ENCODE peak calls at places on chromosomes 3 and 15, in ten cellular contexts. U is activated CD8-positive, alpha-beta T cell treated with anti-CD3 and anti-CD28 coated beads for 36 hours; N is psoas muscle; G is GM12864; C is nephron progenitor cell; D is AG04449; F is tibial artery; Q is dorsolateral prefrontal cortex; E is A549; S is spleen. J is an unnamed sample.

GRCh38 chr3:158777171-158777873 is 24.5 kb upstream of the MFSD1 start:
- DNase-seq in U (no peak), N (no peak), G (no peak), C (no peak), D (no peak), F (no peak), Q (no peak), E (no peak), S (no peak), J (no peak)

GRCh38 chr3:114650808-114651207 is 357.0 kb downstream of the TIGIT start:
- DNase-seq in U (no peak), N (no peak), G (no peak), C (no peak), D (no peak), F (no peak), Q (no peak), E (no peak), S (no peak), J (no peak)

GRCh38 chr15:66646308-66646707 is 55.7 kb upstream of the SMAD6 start:
- DNase-seq in U (no peak), N (no peak), G (no peak), C (no peak), D (no peak), F (no peak), Q (no peak), E (no peak), S (peak), J (no peak)

GRCh38 chr3:39146611-39147373 is 6.6 kb downstream of the CSRNP1 start:
- DNase-seq in U (peak), N (peak), G (no peak), C (peak), D (peak), F (peak), Q (peak), E (peak), S (peak), J (no peak)

GRCh38 chr3:183513046-183513706 is 42.3 kb downstream of the KLHL6 start:
- DNase-seq in U (peak), N (no peak), G (no peak), C (no peak), D (no peak), F (no peak), Q (no peak), E (no peak), S (no peak), J (no peak)

GRCh38 chr3:12812812-12813211 is 16.3 kb downstream of the CAND2 start:
- DNase-seq in U (no peak), N (no peak), G (no peak), C (no peak), D (no peak), F (no peak), Q (no peak), E (no peak), S (peak), J (no peak)

GRCh38 chr3:41598804-41599481 is 363.0 kb downstream of the ULK4 start:
- DNase-seq in U (no peak), N (no peak), G (no peak), C (no peak), D (no peak), F (no peak), Q (no peak), E (no peak), S (no peak), J (no peak)

GRCh38 chr3:190169877-190170276 is 49.2 kb upstream of the P3H2 start:
- DNase-seq in U (no peak), N (no peak), G (no peak), C (no peak), D (no peak), F (no peak), Q (no peak), E (no peak), S (no peak), J (no peak)

GRCh38 chr3:38153221-38153620 is 12.1 kb upstream of the OXSR1 start:
- DNase-seq in U (no peak), N (no peak), G (no peak), C (no peak), D (no peak), F (no peak), Q (no peak), E (no peak), S (no peak), J (no peak)

GRCh38 chr15:74857082-74857655 is 14.2 kb upstream of the ULK3 start:
- DNase-seq in U (no peak), N (no peak), G (peak), C (no peak), D (no peak), F (no peak), Q (no peak), E (no peak), S (no peak), J (no peak)

GRCh38 chr15:34732430-34732829 is 22.4 kb downstream of the GJD2 start:
- DNase-seq in U (no peak), N (no peak), G (no peak), C (no peak), D (no peak), F (no peak), Q (no peak), E (no peak), S (no peak), J (no peak)

GRCh38 chr3:109023656-109024254 is 70.1 kb upstream of the GUCA1C start:
- DNase-seq in U (peak), N (no peak), G (peak), C (peak), D (peak), F (no peak), Q (peak), E (peak), S (no peak), J (no peak)

GRCh38 chr3:84487296-84487695 is 471.5 kb upstream of the CADM2 start:
- DNase-seq in U (no peak), N (no peak), G (no peak), C (no peak), D (no peak), F (no peak), Q (no peak), E (no peak), S (no peak), J (no peak)

GRCh38 chr15:90001062-90001682 is at the start of gene ZNF710:
- DNase-seq in U (peak), N (peak), G (peak), C (peak), D (no peak), F (peak), Q (peak), E (peak), S (peak), J (no peak)

GRCh38 chr3:188037965-188038581 is 115.9 kb upstream of the LPP start:
- DNase-seq in U (no peak), N (no peak), G (no peak), C (no peak), D (no peak), F (no peak), Q (no peak), E (no peak), S (no peak), J (no peak)

GRCh38 chr3:152183473-152183872 is 85.3 kb upstream of the MBNL1 start:
- DNase-seq in U (peak), N (no peak), G (no peak), C (peak), D (no peak), F (no peak), Q (peak), E (no peak), S (no peak), J (peak)

GRCh38 chr3:136196064-136196400 is at the start of gene MSL2:
- DNase-seq in U (no peak), N (no peak), G (no peak), C (no peak), D (no peak), F (no peak), Q (no peak), E (no peak), S (no peak), J (no peak)

GRCh38 chr15:58269455-58270414 is 131.6 kb downstream of the AQP9 start:
- DNase-seq in U (peak), N (no peak), G (peak), C (peak), D (no peak), F (no peak), Q (no peak), E (peak), S (no peak), J (peak)

GRCh38 chr3:39096775-39097174 is 10.7 kb downstream of the GORASP1 start:
- DNase-seq in U (no peak), N (no peak), G (no peak), C (no peak), D (no peak), F (no peak), Q (no peak), E (no peak), S (no peak), J (no peak)

GRCh38 chr15:51284871-51285270 is 53.5 kb downstream of the CYP19A1 start:
- DNase-seq in U (no peak), N (no peak), G (no peak), C (no peak), D (no peak), F (no peak), Q (no peak), E (no peak), S (no peak), J (no peak)

GRCh38 chr15:58465866-58466517 is 34.2 kb downstream of the LIPC start:
- DNase-seq in U (no peak), N (no peak), G (no peak), C (no peak), D (no peak), F (no peak), Q (no peak), E (no peak), S (no peak), J (no peak)

GRCh38 chr3:87309601-87310000 is 33.2 kb upstream of the POU1F1 start:
- DNase-seq in U (no peak), N (no peak), G (no peak), C (no peak), D (no peak), F (no peak), Q (no peak), E (no peak), S (no peak), J (no peak)

GRCh38 chr3:87307805-87308204 is 31.4 kb upstream of the POU1F1 start:
- DNase-seq in U (no peak), N (no peak), G (no peak), C (no peak), D (no peak), F (no peak), Q (no peak), E (no peak), S (no peak), J (no peak)

GRCh38 chr3:87311309-87311708 is 34.9 kb upstream of the POU1F1 start:
- DNase-seq in U (no peak), N (no peak), G (no peak), C (no peak), D (no peak), F (no peak), Q (no peak), E (no peak), S (no peak), J (no peak)

DNA sequence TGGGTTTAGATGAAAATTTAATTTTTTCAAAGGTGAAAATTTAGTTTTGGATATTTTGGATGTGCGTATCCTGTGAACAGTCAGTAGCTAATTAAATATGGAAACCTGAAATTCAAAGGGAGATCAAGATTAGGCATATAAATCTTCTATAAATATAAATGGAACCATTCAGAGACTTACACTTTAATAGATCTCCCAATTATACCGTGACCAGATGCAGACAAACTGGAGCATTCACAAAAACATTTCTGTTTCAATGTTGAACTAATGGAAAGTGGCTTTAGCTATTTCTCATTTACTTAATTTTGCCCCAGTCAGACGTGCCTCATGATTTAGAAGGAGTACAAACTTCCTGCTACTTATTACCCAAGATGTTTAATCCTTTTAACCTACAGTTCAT is 29.1 kb upstream of the POU1F1 start:
- DNase-seq in U (no peak), N (no peak), G (no peak), C (no peak), D (no peak), F (no peak), Q (no peak), E (no peak), S (no peak), J (no peak)
- TF ChIP-seq CTCF in U (no peak), N (no peak), G (no peak), C (no peak), D (no peak), F (no peak), Q (no peak), E (no peak), S (no peak), J (no peak)

GRCh38 chr3:65412591-65412990 is 626.1 kb downstream of the MAGI1 start:
- DNase-seq in U (no peak), N (peak), G (no peak), C (peak), D (no peak), F (no peak), Q (peak), E (no peak), S (no peak), J (no peak)
- TF ChIP-seq CTCF in U (no peak), N (peak), G (no peak), C (peak), D (no peak), F (peak), Q (peak), E (no peak), S (no peak), J (peak)

DNA sequence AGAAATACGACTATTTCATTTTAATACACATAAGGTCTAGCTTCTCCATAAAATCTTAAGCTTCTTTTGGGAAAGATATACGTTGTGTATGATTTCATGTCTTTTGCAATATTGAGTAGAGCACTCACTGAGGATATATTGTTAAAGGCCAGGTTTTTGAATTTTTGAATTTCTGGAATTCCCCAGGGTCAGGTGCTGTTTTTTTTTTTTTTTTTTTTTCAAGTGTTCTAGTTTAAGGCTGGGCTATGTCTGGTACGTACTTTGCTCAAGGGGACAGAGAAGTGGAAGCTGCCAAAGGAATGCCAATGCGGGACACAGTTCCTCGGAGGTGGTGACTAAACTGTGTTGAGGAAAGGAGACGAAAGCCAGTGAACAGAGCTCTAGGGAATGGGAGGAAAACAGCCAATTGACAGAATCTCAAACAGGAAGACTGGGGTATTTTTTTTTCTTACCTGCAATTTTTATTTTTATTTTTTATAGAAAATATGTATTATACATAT is 510.5 kb upstream of the CBLB start:
- DNase-seq in U (no peak), N (no peak), G (no peak), C (no peak), D (no peak), F (no peak), Q (no peak), E (no peak), S (no peak), J (no peak)
- TF ChIP-seq CTCF in U (no peak), N (no peak), G (no peak), C (no peak), D (no peak), F (no peak), Q (no peak), E (no peak), S (no peak), J (no peak)

GRCh38 chr15:64092075-64092820 is 1.4 kb downstream of the CIAO2A start:
- DNase-seq in U (no peak), N (no peak), G (no peak), C (no peak), D (no peak), F (no peak), Q (no peak), E (no peak), S (no peak), J (no peak)
- TF ChIP-seq CTCF in U (peak), N (no peak), G (no peak), C (no peak), D (no peak), F (no peak), Q (no peak), E (peak), S (peak), J (no peak)

GRCh38 chr3:56133423-56133822 is 334.8 kb downstream of the ERC2 start:
- DNase-seq in U (no peak), N (no peak), G (no peak), C (no peak), D (peak), F (no peak), Q (no peak), E (no peak), S (no peak), J (no peak)

GRCh38 chr3:56131976-56132590 is 336.2 kb downstream of the ERC2 start:
- DNase-seq in U (peak), N (peak), G (no peak), C (no peak), D (peak), F (peak), Q (peak), E (peak), S (no peak), J (no peak)

GRCh38 chr3:56130036-56130435 is 338.2 kb downstream of the ERC2 start:
- DNase-seq in U (no peak), N (no peak), G (no peak), C (no peak), D (no peak), F (no peak), Q (no peak), E (no peak), S (no peak), J (no peak)

GRCh38 chr3:56135941-56136340 is 332.3 kb downstream of the ERC2 start:
- DNase-seq in U (no peak), N (no peak), G (no peak), C (no peak), D (no peak), F (no peak), Q (no peak), E (no peak), S (no peak), J (no peak)

GRCh38 chr3:56132762-56133161 is 335.5 kb downstream of the ERC2 start:
- DNase-seq in U (no peak), N (no peak), G (no peak), C (no peak), D (no peak), F (no peak), Q (no peak), E (no peak), S (no peak), J (no peak)
- TF ChIP-seq CTCF in U (no peak), N (no peak), G (no peak), C (no peak), D (no peak), F (no peak), Q (no peak), E (no peak), S (no peak), J (no peak)

GRCh38 chr15:62886431-62887071 is 156.0 kb upstream of the TPM1 start:
- DNase-seq in U (no peak), N (no peak), G (no peak), C (no peak), D (no peak), F (no peak), Q (no peak), E (peak), S (no peak), J (no peak)

GRCh38 chr15:62888628-62889027 is 153.9 kb upstream of the TPM1 start:
- DNase-seq in U (no peak), N (no peak), G (no peak), C (no peak), D (no peak), F (no peak), Q (no peak), E (no peak), S (no peak), J (no peak)

GRCh38 chr15:62887113-62887570 is 155.4 kb upstream of the TPM1 start:
- DNase-seq in U (no peak), N (no peak), G (no peak), C (no peak), D (no peak), F (no peak), Q (no peak), E (no peak), S (no peak), J (no peak)

GRCh38 chr15:62889141-62889661 is 153.3 kb upstream of the TPM1 start:
- DNase-seq in U (no peak), N (no peak), G (no peak), C (no peak), D (no peak), F (no peak), Q (no peak), E (no peak), S (no peak), J (no peak)

DNA sequence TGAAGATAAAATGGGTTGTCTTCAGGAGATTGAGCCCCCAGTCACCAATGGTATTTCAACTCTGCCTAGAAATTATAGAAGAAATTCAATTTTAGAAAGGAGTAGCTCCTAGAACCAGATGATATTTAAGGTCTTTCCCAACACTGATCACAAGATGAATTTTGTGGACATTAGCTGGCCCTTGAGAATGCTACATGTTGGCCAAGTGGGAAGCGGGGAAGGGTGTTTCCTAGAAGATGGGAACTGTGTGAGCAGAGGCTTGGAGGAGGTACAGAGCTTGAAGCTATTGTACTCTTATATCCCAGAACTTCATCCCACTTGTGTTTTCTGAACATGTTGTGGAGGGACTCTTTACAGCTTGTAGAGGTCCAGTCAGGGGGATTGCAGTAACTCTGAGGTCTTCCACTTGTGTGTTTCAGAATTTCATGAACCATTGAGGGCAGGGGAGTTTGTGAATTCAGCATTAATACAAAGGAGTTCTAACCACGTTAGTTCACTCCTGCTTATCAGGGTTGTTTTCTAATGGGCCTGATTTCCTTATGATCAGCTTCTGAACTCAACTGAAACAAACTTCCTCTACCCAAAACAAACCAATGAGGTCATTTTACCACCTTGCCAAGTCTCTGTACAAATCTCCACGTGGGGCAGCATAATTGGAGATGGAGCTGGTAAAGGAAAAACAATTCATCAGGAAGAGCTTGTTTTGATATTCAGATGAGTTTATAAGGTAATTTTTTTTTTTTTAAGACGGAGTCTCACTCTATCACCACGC is 152.6 kb upstream of the TPM1 start:
- DNase-seq in U (no peak), N (peak), G (no peak), C (no peak), D (no peak), F (peak), Q (no peak), E (no peak), S (no peak), J (no peak)
- TF ChIP-seq CTCF in U (no peak), N (no peak), G (no peak), C (no peak), D (no peak), F (no peak), Q (no peak), E (no peak), S (no peak), J (no peak)

J was measured in progenitor cell of endocrine pancreas.